ENCODE peak calls at places on chromosomes 3 and 15, in six cellular contexts. T is mesothelial cell of epicardium; A is RWPE1; B is ovary; Q is fibroblast of pulmonary artery; D is CD8-positive, alpha-beta T cell. C is an unnamed sample.

GRCh38 chr15:99906356-99906755 is 173.1 kb upstream of the LYSMD4 start:
- DNase-seq in T (no peak), A (no peak), B (no peak), Q (no peak), D (no peak), C (no peak)

GRCh38 chr3:16673530-16673929 is 68.3 kb upstream of the DAZL start:
- DNase-seq in T (no peak), A (no peak), B (no peak), Q (peak; percentile 3), D (no peak), C (no peak)

GRCh38 chr3:173395412-173396181 is 1.9 kb upstream of the NLGN1 start:
- DNase-seq in T (peak; percentile 76), A (peak; percentile 64), B (peak; percentile 81), Q (peak; percentile 75), D (peak; percentile 35), C (no peak)

GRCh38 chr3:129501630-129502029 is 26.8 kb upstream of the RHO start:
- DNase-seq in T (no peak), A (no peak), B (no peak), Q (no peak), D (no peak), C (no peak)

GRCh38 chr3:198046120-198046857 is 86.3 kb downstream of the LMLN start:
- DNase-seq in T (no peak), A (no peak), B (no peak), Q (no peak), D (no peak), C (no peak)

GRCh38 chr3:175146258-175146657 is 287.1 kb downstream of the NAALADL2 start:
- DNase-seq in T (no peak), A (no peak), B (no peak), Q (peak; percentile 53), D (no peak), C (no peak)

GRCh38 chr3:113764698-113765097 is 17.9 kb downstream of the ATP6V1A start:
- DNase-seq in T (no peak), A (no peak), B (no peak), Q (no peak), D (no peak), C (no peak)

GRCh38 chr15:42194502-42194901 is 13.6 kb downstream of the VPS39 start:
- DNase-seq in T (no peak), A (peak; percentile 38), B (no peak), Q (peak; percentile 72), D (no peak), C (peak; percentile 31)

GRCh38 chr3:88963003-88963402 is 144.4 kb upstream of the EPHA3 start:
- DNase-seq in T (no peak), A (no peak), B (no peak), Q (no peak), D (no peak), C (no peak)

GRCh38 chr3:10319251-10319650 is 1.7 kb downstream of the SEC13 start:
- DNase-seq in T (no peak), A (no peak), B (no peak), Q (no peak), D (no peak), C (peak; percentile 12)

GRCh38 chr3:24763421-24763820 is 268.8 kb upstream of the THRB start:
- DNase-seq in T (no peak), A (no peak), B (no peak), Q (no peak), D (no peak), C (no peak)

GRCh38 chr15:60351066-60351465 is 46.7 kb downstream of the ANXA2 start:
- DNase-seq in T (no peak), A (no peak), B (no peak), Q (no peak), D (no peak), C (no peak)

GRCh38 chr3:136932978-136933812 is 24.6 kb upstream of the IL20RB start:
- DNase-seq in T (no peak), A (no peak), B (no peak), Q (no peak), D (no peak), C (no peak)

GRCh38 chr15:56199038-56199437 is 44.6 kb downstream of the RFX7 start:
- DNase-seq in T (no peak), A (no peak), B (no peak), Q (no peak), D (no peak), C (no peak)

GRCh38 chr3:134852893-134853351 is 57.9 kb downstream of the EPHB1 start:
- DNase-seq in T (no peak), A (no peak), B (no peak), Q (no peak), D (no peak), C (no peak)

GRCh38 chr3:128496602-128497304 is 3.8 kb upstream of the GATA2 start:
- DNase-seq in T (peak; percentile 48), A (no peak), B (peak; percentile 54), Q (no peak), D (no peak), C (no peak)

GRCh38 chr3:138862531-138862923 is 27.8 kb upstream of the PIK3CB start:
- DNase-seq in T (no peak), A (no peak), B (no peak), Q (peak; percentile 9), D (no peak), C (no peak)

GRCh38 chr3:160006282-160007163 is 17.9 kb downstream of the IL12A start:
- DNase-seq in T (no peak), A (peak; percentile 83), B (no peak), Q (peak; percentile 83), D (no peak), C (no peak)

GRCh38 chr3:17074559-17074958 is 189.8 kb downstream of the PLCL2 start:
- DNase-seq in T (no peak), A (no peak), B (no peak), Q (no peak), D (no peak), C (no peak)

GRCh38 chr3:190119734-190120133 is 963 bp downstream of the P3H2 start:
- DNase-seq in T (no peak), A (no peak), B (no peak), Q (no peak), D (no peak), C (no peak)

GRCh38 chr3:190117995-190118394 is 2.7 kb downstream of the P3H2 start:
- DNase-seq in T (no peak), A (peak; percentile 64), B (no peak), Q (no peak), D (no peak), C (no peak)

GRCh38 chr3:190120161-190121060 is at the start of gene P3H2:
- DNase-seq in T (peak; percentile 84), A (peak; percentile 82), B (peak; percentile 91), Q (peak; percentile 92), D (no peak), C (no peak)

GRCh38 chr3:190121061-190121765 is 516 bp upstream of the P3H2 start:
- DNase-seq in T (no peak), A (no peak), B (peak; percentile 39), Q (no peak), D (no peak), C (no peak)

DNA sequence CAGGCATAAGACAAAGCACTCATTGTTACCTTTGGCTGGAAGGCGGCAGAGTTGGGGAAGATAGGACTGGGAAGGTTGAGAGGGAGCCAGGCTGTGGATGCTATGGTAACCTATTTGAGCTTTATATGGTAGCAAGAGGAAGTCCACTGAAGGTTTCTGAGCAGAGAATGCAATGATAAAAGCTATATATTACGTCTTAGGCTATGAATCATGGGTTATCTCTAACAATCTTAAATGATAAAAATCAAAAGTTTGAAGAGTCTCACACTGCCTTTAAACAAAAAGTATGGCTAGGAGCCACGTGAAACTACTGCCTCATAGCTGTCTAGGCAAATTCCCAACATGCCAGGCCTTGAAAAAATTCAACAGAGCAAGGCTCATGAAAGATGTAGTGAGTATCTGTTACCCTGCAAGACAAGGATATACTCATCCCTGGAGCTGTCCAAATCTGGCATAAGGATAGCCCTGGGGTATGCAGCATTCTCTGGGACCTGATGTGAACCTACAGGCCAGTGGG is 4.1 kb downstream of the P3H2 start:
- DNase-seq in T (no peak), A (no peak), B (no peak), Q (peak; percentile 18), D (no peak), C (no peak)
- TF ChIP-seq CTCF in T (no peak), A (no peak), B (no peak), Q (no peak), D (no peak), C (no peak)

GRCh38 chr15:87631775-87632174 is 624.8 kb downstream of the NTRK3 start:
- DNase-seq in T (no peak), A (no peak), B (no peak), Q (no peak), D (no peak), C (no peak)
- TF ChIP-seq CTCF in T (no peak), A (no peak), B (no peak), Q (no peak), D (no peak), C (no peak)

DNA sequence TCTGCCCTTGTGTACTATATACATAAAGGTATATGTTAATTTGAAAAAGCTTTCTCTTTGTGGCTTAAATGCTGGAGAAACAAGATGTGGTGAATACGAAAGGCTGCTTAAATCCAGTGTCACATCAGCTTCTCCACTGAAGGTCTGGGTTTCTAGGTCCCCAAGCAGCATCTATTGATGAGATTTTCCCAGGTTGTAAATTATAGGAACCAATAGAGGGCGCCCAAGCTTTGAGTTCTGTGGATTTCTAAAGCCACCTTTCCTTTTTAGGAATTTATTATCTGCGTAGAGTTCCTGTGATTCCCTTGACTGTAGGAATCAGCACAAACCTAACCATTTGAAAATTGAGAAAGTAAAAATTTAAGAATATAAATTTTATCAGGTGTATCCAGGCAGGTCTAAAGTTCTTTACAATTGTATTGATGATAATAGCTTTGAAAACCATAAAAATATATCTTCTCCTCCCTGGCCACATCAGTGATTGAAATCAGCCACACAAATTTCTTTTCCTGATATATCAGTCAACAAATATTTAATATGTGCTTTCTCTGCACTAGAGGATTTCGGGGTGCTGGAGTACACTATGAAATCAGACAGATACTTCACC is 88.3 kb upstream of the ADAMTSL3 start:
- DNase-seq in T (no peak), A (peak; percentile 48), B (no peak), Q (peak; percentile 46), D (no peak), C (no peak)
- TF ChIP-seq CTCF in T (peak; percentile 62), A (peak; percentile 86), B (peak; percentile 47), Q (peak; percentile 67), D (peak; percentile 20), C (no peak)

GRCh38 chr3:179788996-179789395 is 136.2 kb downstream of the USP13 start:
- DNase-seq in T (no peak), A (no peak), B (no peak), Q (no peak), D (no peak), C (no peak)
- TF ChIP-seq CTCF in T (no peak), A (no peak), B (no peak), Q (no peak), D (no peak), C (no peak)

GRCh38 chr3:187295635-187296034 is 4.1 kb upstream of the MASP1 start:
- DNase-seq in T (no peak), A (no peak), B (no peak), Q (peak; percentile 18), D (no peak), C (no peak)
- TF ChIP-seq CTCF in T (no peak), A (no peak), B (no peak), Q (peak; percentile 28), D (no peak), C (no peak)